ENCODE peak calls at places on chromosomes 11 and 22, in seven cellular contexts. One of them, this sample, is unnamed.

GRCh38 chr11:73315288-73316020 is 7.4 kb downstream of the ARHGEF17 start:
- DNase-seq in adrenal gland: no peak
- DNase-seq in body of pancreas: no peak
- DNase-seq in spleen: no peak
- DNase-seq in RWPE2: no peak
- DNase-seq in tibial artery: no peak
- DNase-seq in lower lobe of right lung: no peak
- DNase-seq in this sample: no peak

GRCh38 chr11:100925935-100926334 is 203.7 kb downstream of the PGR start:
- DNase-seq in adrenal gland: no peak
- DNase-seq in body of pancreas: no peak
- DNase-seq in spleen: no peak
- DNase-seq in RWPE2: no peak
- DNase-seq in tibial artery: no peak
- DNase-seq in lower lobe of right lung: no peak
- DNase-seq in this sample: no peak

GRCh38 chr11:37689951-37690350 is 1091.9 kb upstream of the RAG2 start:
- DNase-seq in adrenal gland: no peak
- DNase-seq in body of pancreas: no peak
- DNase-seq in spleen: no peak
- DNase-seq in RWPE2: no peak
- DNase-seq in tibial artery: no peak
- DNase-seq in lower lobe of right lung: no peak
- DNase-seq in this sample: no peak

GRCh38 chr11:72162891-72163492 is 27.5 kb downstream of the FOLR3 start:
- DNase-seq in adrenal gland: no peak
- DNase-seq in body of pancreas: no peak
- DNase-seq in spleen: no peak
- DNase-seq in RWPE2: no peak
- DNase-seq in tibial artery: no peak
- DNase-seq in lower lobe of right lung: no peak
- DNase-seq in this sample: no peak

GRCh38 chr11:63556404-63556803 is 6.8 kb downstream of the PLAAT2 start:
- DNase-seq in adrenal gland: no peak
- DNase-seq in body of pancreas: no peak
- DNase-seq in spleen: no peak
- DNase-seq in RWPE2: no peak
- DNase-seq in tibial artery: no peak
- DNase-seq in lower lobe of right lung: no peak
- DNase-seq in this sample: no peak

GRCh38 chr11:65572356-65573043 is at the start of gene FAM89B:
- DNase-seq in adrenal gland: peak; percentile 92
- DNase-seq in body of pancreas: peak; percentile 92
- DNase-seq in spleen: peak; percentile 99
- DNase-seq in RWPE2: peak; percentile 87
- DNase-seq in tibial artery: peak; percentile 96
- DNase-seq in lower lobe of right lung: peak; percentile 95
- DNase-seq in this sample: peak; percentile 96

GRCh38 chr11:62444271-62444833 is 25.5 kb downstream of the SCGB1A1 start:
- DNase-seq in adrenal gland: peak; percentile 31
- DNase-seq in body of pancreas: peak; percentile 26
- DNase-seq in spleen: peak; percentile 85
- DNase-seq in RWPE2: no peak
- DNase-seq in tibial artery: peak; percentile 71
- DNase-seq in lower lobe of right lung: peak; percentile 69
- DNase-seq in this sample: peak; percentile 84

GRCh38 chr22:44032126-44032730 is 8.1 kb downstream of the PARVB start:
- DNase-seq in adrenal gland: no peak
- DNase-seq in body of pancreas: no peak
- DNase-seq in spleen: no peak
- DNase-seq in RWPE2: no peak
- DNase-seq in tibial artery: no peak
- DNase-seq in lower lobe of right lung: peak; percentile 15
- DNase-seq in this sample: peak; percentile 19

GRCh38 chr22:22462813-22463567 is 45.6 kb downstream of the ZNF280B start:
- DNase-seq in adrenal gland: no peak
- DNase-seq in body of pancreas: no peak
- DNase-seq in spleen: no peak
- DNase-seq in RWPE2: no peak
- DNase-seq in tibial artery: no peak
- DNase-seq in lower lobe of right lung: no peak
- DNase-seq in this sample: no peak

GRCh38 chr11:61392991-61393595 is 706 bp downstream of the TMEM216 start:
- DNase-seq in adrenal gland: no peak
- DNase-seq in body of pancreas: no peak
- DNase-seq in spleen: no peak
- DNase-seq in RWPE2: no peak
- DNase-seq in tibial artery: no peak
- DNase-seq in lower lobe of right lung: no peak
- DNase-seq in this sample: no peak

GRCh38 chr11:133163463-133164419 is 368.6 kb downstream of the OPCML start:
- DNase-seq in adrenal gland: peak; percentile 18
- DNase-seq in body of pancreas: peak; percentile 23
- DNase-seq in spleen: no peak
- DNase-seq in RWPE2: no peak
- DNase-seq in tibial artery: no peak
- DNase-seq in lower lobe of right lung: no peak
- DNase-seq in this sample: no peak

GRCh38 chr11:133172349-133172748 is 360.0 kb downstream of the OPCML start:
- DNase-seq in adrenal gland: no peak
- DNase-seq in body of pancreas: no peak
- DNase-seq in spleen: no peak
- DNase-seq in RWPE2: no peak
- DNase-seq in tibial artery: no peak
- DNase-seq in lower lobe of right lung: no peak
- DNase-seq in this sample: no peak

GRCh38 chr11:133171374-133171773 is 360.9 kb downstream of the OPCML start:
- DNase-seq in adrenal gland: no peak
- DNase-seq in body of pancreas: no peak
- DNase-seq in spleen: no peak
- DNase-seq in RWPE2: no peak
- DNase-seq in tibial artery: no peak
- DNase-seq in lower lobe of right lung: no peak
- DNase-seq in this sample: no peak

GRCh38 chr11:133164986-133165385 is 367.3 kb downstream of the OPCML start:
- DNase-seq in adrenal gland: no peak
- DNase-seq in body of pancreas: no peak
- DNase-seq in spleen: no peak
- DNase-seq in RWPE2: no peak
- DNase-seq in tibial artery: no peak
- DNase-seq in lower lobe of right lung: no peak
- DNase-seq in this sample: no peak

GRCh38 chr11:133168016-133168415 is 364.3 kb downstream of the OPCML start:
- DNase-seq in adrenal gland: no peak
- DNase-seq in body of pancreas: no peak
- DNase-seq in spleen: no peak
- DNase-seq in RWPE2: no peak
- DNase-seq in tibial artery: no peak
- DNase-seq in lower lobe of right lung: no peak
- DNase-seq in this sample: no peak
- H3K4me1 ChIP-seq in adrenal gland: no peaks in the 10 kb centered on the region
- H3K4me1 ChIP-seq in body of pancreas: peaks cover 2% of the 10 kb centered on the region
- H3K4me1 ChIP-seq in spleen: no peaks in the 10 kb centered on the region
- H3K4me1 ChIP-seq in RWPE2: no peaks in the 10 kb centered on the region
- H3K4me1 ChIP-seq in tibial artery: no peaks in the 10 kb centered on the region
- H3K4me1 ChIP-seq in lower lobe of right lung: no peaks in the 10 kb centered on the region
- H3K4me1 ChIP-seq in this sample: no peaks in the 10 kb centered on the region

DNA sequence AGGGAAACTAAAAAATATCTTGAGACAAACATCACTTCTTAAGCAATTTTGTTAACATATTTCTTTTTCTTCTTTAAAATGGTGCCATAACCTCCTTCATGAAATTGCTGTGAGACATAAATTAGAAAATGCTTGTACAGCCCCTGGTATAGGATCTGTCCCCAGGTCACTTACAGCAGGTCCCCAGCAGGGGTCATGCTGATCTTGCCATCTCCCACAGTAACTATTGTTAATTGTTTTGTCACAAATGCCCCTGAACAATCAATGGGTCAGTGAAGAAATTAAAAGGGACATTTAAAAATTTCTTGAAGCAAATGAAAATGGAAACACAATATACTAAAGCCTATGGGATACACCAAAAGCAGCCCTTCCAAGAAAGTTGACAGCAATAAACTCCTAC is 99.8 kb upstream of the OR4B1 start:
- DNase-seq in adrenal gland: no peak
- DNase-seq in body of pancreas: no peak
- DNase-seq in spleen: no peak
- DNase-seq in RWPE2: no peak
- DNase-seq in tibial artery: no peak
- DNase-seq in lower lobe of right lung: no peak
- DNase-seq in this sample: no peak
- TF ChIP-seq CTCF in adrenal gland: no peak
- TF ChIP-seq CTCF in body of pancreas: peak; percentile 4
- TF ChIP-seq CTCF in spleen: no peak
- TF ChIP-seq CTCF in RWPE2: peak; percentile 35
- TF ChIP-seq CTCF in tibial artery: peak; percentile 6
- TF ChIP-seq CTCF in lower lobe of right lung: peak; percentile 28
- TF ChIP-seq CTCF in this sample: peak; percentile 26

DNA sequence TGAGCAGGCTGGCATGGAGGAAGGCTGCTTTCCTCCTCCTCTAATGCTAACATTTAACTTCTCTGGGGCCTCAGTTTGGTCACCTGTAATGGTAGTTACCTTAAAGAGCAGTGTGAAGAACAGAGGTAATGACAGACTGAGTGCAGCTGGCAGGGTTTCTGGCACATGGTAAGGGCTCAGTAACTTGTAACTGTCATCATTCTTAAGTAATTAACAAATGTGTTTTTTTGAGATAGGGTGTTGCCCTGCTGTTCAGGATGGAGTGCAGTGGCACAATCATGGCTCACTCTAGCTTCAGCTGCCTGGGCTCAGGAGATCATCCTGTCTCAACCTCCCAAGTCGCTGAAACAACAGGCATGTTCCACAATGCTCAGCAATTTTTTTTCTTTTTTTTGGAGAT is 242.0 kb upstream of the SYN3 start:
- DNase-seq in adrenal gland: no peak
- DNase-seq in body of pancreas: no peak
- DNase-seq in spleen: peak; percentile 38
- DNase-seq in RWPE2: no peak
- DNase-seq in tibial artery: no peak
- DNase-seq in lower lobe of right lung: no peak
- DNase-seq in this sample: no peak
- H3K4me1 ChIP-seq in adrenal gland: peaks cover 9% of the 10 kb centered on the region
- H3K4me1 ChIP-seq in body of pancreas: peaks cover 17% of the 10 kb centered on the region
- H3K4me1 ChIP-seq in spleen: peaks cover 28% of the 10 kb centered on the region
- H3K4me1 ChIP-seq in RWPE2: no peaks in the 10 kb centered on the region
- H3K4me1 ChIP-seq in tibial artery: peaks cover 9% of the 10 kb centered on the region
- H3K4me1 ChIP-seq in lower lobe of right lung: no peaks in the 10 kb centered on the region
- H3K4me1 ChIP-seq in this sample: peaks cover 9% of the 10 kb centered on the region

GRCh38 chr11:75214411-75214821 is 26.2 kb upstream of the TPBGL start:
- DNase-seq in adrenal gland: peak; percentile 83
- DNase-seq in body of pancreas: peak; percentile 87
- DNase-seq in spleen: no peak
- DNase-seq in RWPE2: peak; percentile 81
- DNase-seq in tibial artery: peak; percentile 73
- DNase-seq in lower lobe of right lung: peak; percentile 80
- DNase-seq in this sample: peak; percentile 89
- TF ChIP-seq CTCF in adrenal gland: peak; percentile 10
- TF ChIP-seq CTCF in body of pancreas: no peak
- TF ChIP-seq CTCF in spleen: no peak
- TF ChIP-seq CTCF in RWPE2: peak; percentile 27
- TF ChIP-seq CTCF in tibial artery: no peak
- TF ChIP-seq CTCF in lower lobe of right lung: peak; percentile 20
- TF ChIP-seq CTCF in this sample: peak; percentile 18

GRCh38 chr11:94678236-94678635 is 89.9 kb upstream of the AMOTL1 start:
- DNase-seq in adrenal gland: no peak
- DNase-seq in body of pancreas: no peak
- DNase-seq in spleen: no peak
- DNase-seq in RWPE2: no peak
- DNase-seq in tibial artery: no peak
- DNase-seq in lower lobe of right lung: no peak
- DNase-seq in this sample: no peak
- H3K4me1 ChIP-seq in adrenal gland: no peaks in the 10 kb centered on the region
- H3K4me1 ChIP-seq in body of pancreas: no peaks in the 10 kb centered on the region
- H3K4me1 ChIP-seq in spleen: no peaks in the 10 kb centered on the region
- H3K4me1 ChIP-seq in RWPE2: peaks cover 50% of the 10 kb centered on the region
- H3K4me1 ChIP-seq in tibial artery: peaks cover 18% of the 10 kb centered on the region
- H3K4me1 ChIP-seq in lower lobe of right lung: no peaks in the 10 kb centered on the region
- H3K4me1 ChIP-seq in this sample: peaks cover 4% of the 10 kb centered on the region

DNA sequence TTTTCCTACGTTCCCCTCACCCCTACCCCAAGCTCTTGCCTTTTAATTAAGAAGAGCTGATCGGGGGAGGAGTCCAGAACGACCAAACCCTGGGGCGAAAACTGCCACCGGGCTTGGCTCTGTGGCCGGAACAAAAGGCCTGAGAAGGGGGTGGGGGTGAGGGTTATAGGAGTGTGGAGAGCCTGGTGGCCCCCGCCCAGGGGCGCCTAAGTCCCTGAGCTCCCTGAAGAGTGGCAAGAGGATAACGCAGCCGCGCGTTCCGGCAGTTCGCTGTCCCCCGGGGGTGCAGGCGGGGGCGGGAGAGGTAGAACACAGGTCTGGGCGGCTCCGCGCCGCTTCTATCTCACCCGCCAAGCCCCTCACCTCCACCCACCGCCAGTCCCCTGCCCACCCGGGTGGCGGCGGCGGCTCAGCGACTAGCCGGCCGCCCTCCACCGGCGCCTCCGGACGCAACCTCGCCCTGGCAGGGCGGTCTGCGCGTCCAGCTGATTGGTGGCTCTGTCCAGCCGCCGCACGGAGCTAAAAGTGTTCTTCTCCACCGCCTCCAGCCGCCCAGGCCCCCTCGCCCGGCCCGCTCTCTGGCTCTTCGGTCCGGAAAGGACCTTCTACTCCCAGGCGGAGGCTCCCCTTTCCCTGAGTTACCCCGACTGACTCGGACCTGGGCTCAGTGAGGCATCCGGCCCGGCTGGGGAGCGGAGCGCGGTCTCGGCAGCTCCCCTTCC is 18.8 kb upstream of the BDNF start:
- DNase-seq in adrenal gland: peak; percentile 45
- DNase-seq in body of pancreas: peak; percentile 50
- DNase-seq in spleen: no peak
- DNase-seq in RWPE2: no peak
- DNase-seq in tibial artery: no peak
- DNase-seq in lower lobe of right lung: no peak
- DNase-seq in this sample: peak; percentile 63
- TF ChIP-seq CTCF in adrenal gland: no peak
- TF ChIP-seq CTCF in body of pancreas: no peak
- TF ChIP-seq CTCF in spleen: no peak
- TF ChIP-seq CTCF in RWPE2: no peak
- TF ChIP-seq CTCF in tibial artery: no peak
- TF ChIP-seq CTCF in lower lobe of right lung: no peak
- TF ChIP-seq CTCF in this sample: no peak

GRCh38 chr11:12812849-12813248 is 138.6 kb downstream of the TEAD1 start:
- DNase-seq in adrenal gland: no peak
- DNase-seq in body of pancreas: no peak
- DNase-seq in spleen: no peak
- DNase-seq in RWPE2: no peak
- DNase-seq in tibial artery: no peak
- DNase-seq in lower lobe of right lung: no peak
- DNase-seq in this sample: no peak
- H3K4me1 ChIP-seq in adrenal gland: peaks cover 30% of the 10 kb centered on the region
- H3K4me1 ChIP-seq in body of pancreas: peaks cover 24% of the 10 kb centered on the region
- H3K4me1 ChIP-seq in spleen: peaks cover 52% of the 10 kb centered on the region
- H3K4me1 ChIP-seq in RWPE2: peaks cover 54% of the 10 kb centered on the region
- H3K4me1 ChIP-seq in tibial artery: peaks cover 27% of the 10 kb centered on the region
- H3K4me1 ChIP-seq in lower lobe of right lung: peaks cover 59% of the 10 kb centered on the region
- H3K4me1 ChIP-seq in this sample: peaks cover 18% of the 10 kb centered on the region

DNA sequence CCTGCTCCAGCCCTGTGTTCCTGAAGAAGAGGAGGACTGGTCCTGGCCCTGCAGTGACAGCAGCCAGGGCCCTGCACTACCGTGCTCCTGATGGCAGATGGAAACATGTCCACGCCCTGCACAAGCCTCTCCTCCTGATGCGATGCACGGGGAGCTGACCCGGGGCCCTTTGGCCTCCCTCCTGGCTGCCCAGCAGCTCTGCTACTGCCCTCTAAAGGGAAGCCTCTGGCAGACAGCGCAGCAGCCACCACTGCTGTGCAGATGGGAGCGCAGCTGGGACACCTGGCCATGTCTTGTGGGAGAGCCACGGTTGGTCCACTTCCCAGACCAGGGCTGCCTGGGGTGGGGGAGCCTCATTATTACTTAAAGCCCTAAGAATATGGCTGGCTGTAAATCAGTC is 38.2 kb downstream of the TBX1 start:
- DNase-seq in adrenal gland: no peak
- DNase-seq in body of pancreas: no peak
- DNase-seq in spleen: no peak
- DNase-seq in RWPE2: no peak
- DNase-seq in tibial artery: no peak
- DNase-seq in lower lobe of right lung: peak; percentile 42
- DNase-seq in this sample: peak; percentile 63
- TF ChIP-seq CTCF in adrenal gland: no peak
- TF ChIP-seq CTCF in body of pancreas: no peak
- TF ChIP-seq CTCF in spleen: no peak
- TF ChIP-seq CTCF in RWPE2: no peak
- TF ChIP-seq CTCF in tibial artery: no peak
- TF ChIP-seq CTCF in lower lobe of right lung: no peak
- TF ChIP-seq CTCF in this sample: no peak

This sample was measured in kidney.